ENCODE peak calls at places on chromosomes 7 and 10, in four cellular contexts. N is hippocampal formation, C is coronary artery, S is ovary. Z is an unnamed sample.

GRCh38 chr7:116522247-116522646 is 2.6 kb upstream of the CAV1 start:
- DNase-seq in C (no peak), N (no peak), S (no peak), Z (no peak)

GRCh38 chr10:88193018-88193417 is 329.6 kb downstream of the PTEN start:
- DNase-seq in S (no peak), N (no peak), C (no peak), Z (no peak)

GRCh38 chr10:26698909-26699308 is 1.4 kb downstream of the PDSS1 start:
- DNase-seq in N (no peak), S (no peak), C (no peak), Z (no peak)

GRCh38 chr10:85961479-85962067 is 405.0 kb downstream of the GRID1 start:
- DNase-seq in C (no peak), S (no peak), N (no peak), Z (no peak)

GRCh38 chr7:148084138-148084537 is 506.4 kb upstream of the C7orf33 start:
- DNase-seq in S (peak; percentile 64), N (peak; percentile 53), C (no peak), Z (peak; percentile 83)

GRCh38 chr7:1197997-1198632 is 34.6 kb upstream of the UNCX start:
- DNase-seq in C (no peak), S (no peak), N (no peak), Z (no peak)

GRCh38 chr7:117269895-117270294 is 53.0 kb downstream of the WNT2 start:
- DNase-seq in C (no peak), N (no peak), S (no peak), Z (no peak)

GRCh38 chr10:51907342-51907741 is 207.9 kb upstream of the CSTF2T start:
- DNase-seq in S (peak; percentile 28), N (no peak), C (no peak), Z (no peak)

GRCh38 chr7:78221961-78222751 is 423.6 kb downstream of the PHTF2 start:
- DNase-seq in C (no peak), N (no peak), S (no peak), Z (no peak)

GRCh38 chr7:151382079-151382885 is 27.6 kb downstream of the WDR86 start:
- DNase-seq in N (no peak), C (no peak), S (no peak), Z (no peak)

GRCh38 chr7:50149364-50149763 is 56.3 kb upstream of the ZPBP start:
- DNase-seq in N (no peak), C (no peak), S (no peak), Z (no peak)

GRCh38 chr7:17986826-17987225 is 40.8 kb downstream of the PRPS1L1 start:
- DNase-seq in C (no peak), S (no peak), N (no peak), Z (no peak)

GRCh38 chr10:490891-491571 is 198.4 kb downstream of the DIP2C start:
- DNase-seq in S (peak; percentile 28), C (no peak), N (peak; percentile 38), Z (peak; percentile 70)

GRCh38 chr10:113108180-113108835 is 158.3 kb downstream of the TCF7L2 start:
- DNase-seq in S (no peak), C (no peak), N (no peak), Z (no peak)

GRCh38 chr10:33930079-33930478 is 595.6 kb upstream of the NRP1 start:
- DNase-seq in S (no peak), N (no peak), C (no peak), Z (no peak)

GRCh38 chr10:6840766-6841165 is 260.7 kb upstream of the PRKCQ start:
- DNase-seq in S (no peak), N (no peak), C (no peak), Z (no peak)

GRCh38 chr10:3471927-3472704 is 299.5 kb upstream of the PITRM1 start:
- DNase-seq in N (peak; percentile 74), C (no peak), S (no peak), Z (peak; percentile 83)

GRCh38 chr7:152312316-152312715 is 123.5 kb downstream of the KMT2C start:
- DNase-seq in S (no peak), C (no peak), N (no peak), Z (no peak)

Z was measured in putamen.